ENCODE peak calls at places on chromosomes 4 and X, in six cellular contexts. One of them, this sample, is unnamed.

GRCh38 chrX:72274526-72274925 is 2.5 kb downstream of the RPS4X start:
- DNase-seq in IMR-90: no peak
- DNase-seq in mesendoderm: no peak
- DNase-seq in aorta: no peak
- DNase-seq in left ventricle myocardium inferior: no peak
- DNase-seq in upper lobe of right lung: no peak
- DNase-seq in this sample: no peak

GRCh38 chr4:139584784-139585183 is 28.8 kb upstream of the SETD7 start:
- DNase-seq in aorta: no peak
- DNase-seq in left ventricle myocardium inferior: no peak
- DNase-seq in upper lobe of right lung: no peak
- DNase-seq in mesendoderm: no peak
- DNase-seq in IMR-90: no peak
- DNase-seq in this sample: no peak

GRCh38 chrX:53072418-53073114 is 9.6 kb upstream of the TSPYL2 start:
- DNase-seq in aorta: no peak
- DNase-seq in mesendoderm: no peak
- DNase-seq in upper lobe of right lung: no peak
- DNase-seq in left ventricle myocardium inferior: no peak
- DNase-seq in IMR-90: no peak
- DNase-seq in this sample: no peak

GRCh38 chr4:10015140-10015753 is 6.0 kb downstream of the SLC2A9 start:
- DNase-seq in IMR-90: peak; percentile 42
- DNase-seq in aorta: no peak
- DNase-seq in mesendoderm: peak; percentile 76
- DNase-seq in left ventricle myocardium inferior: peak; percentile 29
- DNase-seq in upper lobe of right lung: no peak
- DNase-seq in this sample: peak; percentile 64

GRCh38 chrX:40736170-40736505 is 796 bp upstream of the MED14 start:
- DNase-seq in upper lobe of right lung: no peak
- DNase-seq in aorta: no peak
- DNase-seq in IMR-90: no peak
- DNase-seq in left ventricle myocardium inferior: no peak
- DNase-seq in mesendoderm: peak; percentile 5
- DNase-seq in this sample: no peak

GRCh38 chrX:129427267-129427666 is 96.0 kb downstream of the SMARCA1 start:
- DNase-seq in upper lobe of right lung: no peak
- DNase-seq in IMR-90: no peak
- DNase-seq in aorta: no peak
- DNase-seq in left ventricle myocardium inferior: no peak
- DNase-seq in mesendoderm: no peak
- DNase-seq in this sample: no peak

GRCh38 chrX:119735467-119735866 is 22.9 kb upstream of the SOWAHD start:
- DNase-seq in upper lobe of right lung: no peak
- DNase-seq in aorta: no peak
- DNase-seq in left ventricle myocardium inferior: no peak
- DNase-seq in IMR-90: no peak
- DNase-seq in mesendoderm: no peak
- DNase-seq in this sample: no peak

GRCh38 chrX:2766921-2767320 is 15.1 kb downstream of the XG start:
- DNase-seq in mesendoderm: no peak
- DNase-seq in upper lobe of right lung: no peak
- DNase-seq in IMR-90: peak; percentile 8
- DNase-seq in left ventricle myocardium inferior: no peak
- DNase-seq in aorta: no peak
- DNase-seq in this sample: no peak

GRCh38 chr4:102623622-102624021 is 122.5 kb downstream of the NFKB1 start:
- DNase-seq in mesendoderm: peak; percentile 67
- DNase-seq in IMR-90: peak; percentile 71
- DNase-seq in upper lobe of right lung: no peak
- DNase-seq in left ventricle myocardium inferior: no peak
- DNase-seq in aorta: no peak
- DNase-seq in this sample: no peak

GRCh38 chr4:168208957-168209614 is 109.5 kb downstream of the DDX60 start:
- DNase-seq in aorta: no peak
- DNase-seq in IMR-90: no peak
- DNase-seq in mesendoderm: no peak
- DNase-seq in left ventricle myocardium inferior: no peak
- DNase-seq in upper lobe of right lung: no peak
- DNase-seq in this sample: no peak

GRCh38 chr4:78899302-78899701 is 39.9 kb downstream of the PAQR3 start:
- DNase-seq in IMR-90: no peak
- DNase-seq in upper lobe of right lung: no peak
- DNase-seq in mesendoderm: no peak
- DNase-seq in aorta: no peak
- DNase-seq in left ventricle myocardium inferior: no peak
- DNase-seq in this sample: no peak

GRCh38 chr4:110527156-110527555 is 51.2 kb downstream of the ENPEP start:
- DNase-seq in IMR-90: no peak
- DNase-seq in upper lobe of right lung: no peak
- DNase-seq in left ventricle myocardium inferior: no peak
- DNase-seq in aorta: no peak
- DNase-seq in mesendoderm: no peak
- DNase-seq in this sample: no peak

GRCh38 chrX:84907324-84907946 is 96.2 kb upstream of the APOOL start:
- DNase-seq in left ventricle myocardium inferior: no peak
- DNase-seq in mesendoderm: peak; percentile 9
- DNase-seq in IMR-90: peak; percentile 5
- DNase-seq in upper lobe of right lung: no peak
- DNase-seq in aorta: no peak
- DNase-seq in this sample: no peak

GRCh38 chr4:125322363-125322730 is 7.6 kb downstream of the FAT4 start:
- DNase-seq in IMR-90: peak; percentile 35
- DNase-seq in left ventricle myocardium inferior: no peak
- DNase-seq in mesendoderm: no peak
- DNase-seq in aorta: no peak
- DNase-seq in upper lobe of right lung: no peak
- DNase-seq in this sample: no peak

GRCh38 chr4:125321709-125322362 is 7.1 kb downstream of the FAT4 start:
- DNase-seq in aorta: no peak
- DNase-seq in upper lobe of right lung: no peak
- DNase-seq in left ventricle myocardium inferior: no peak
- DNase-seq in IMR-90: peak; percentile 61
- DNase-seq in mesendoderm: no peak
- DNase-seq in this sample: no peak

GRCh38 chr4:125325733-125326132 is 11.0 kb downstream of the FAT4 start:
- DNase-seq in aorta: no peak
- DNase-seq in IMR-90: no peak
- DNase-seq in left ventricle myocardium inferior: no peak
- DNase-seq in upper lobe of right lung: no peak
- DNase-seq in mesendoderm: no peak
- DNase-seq in this sample: no peak

GRCh38 chr4:125319311-125319710 is 4.6 kb downstream of the FAT4 start:
- DNase-seq in aorta: no peak
- DNase-seq in left ventricle myocardium inferior: no peak
- DNase-seq in IMR-90: peak; percentile 45
- DNase-seq in upper lobe of right lung: no peak
- DNase-seq in mesendoderm: no peak
- DNase-seq in this sample: no peak

DNA sequence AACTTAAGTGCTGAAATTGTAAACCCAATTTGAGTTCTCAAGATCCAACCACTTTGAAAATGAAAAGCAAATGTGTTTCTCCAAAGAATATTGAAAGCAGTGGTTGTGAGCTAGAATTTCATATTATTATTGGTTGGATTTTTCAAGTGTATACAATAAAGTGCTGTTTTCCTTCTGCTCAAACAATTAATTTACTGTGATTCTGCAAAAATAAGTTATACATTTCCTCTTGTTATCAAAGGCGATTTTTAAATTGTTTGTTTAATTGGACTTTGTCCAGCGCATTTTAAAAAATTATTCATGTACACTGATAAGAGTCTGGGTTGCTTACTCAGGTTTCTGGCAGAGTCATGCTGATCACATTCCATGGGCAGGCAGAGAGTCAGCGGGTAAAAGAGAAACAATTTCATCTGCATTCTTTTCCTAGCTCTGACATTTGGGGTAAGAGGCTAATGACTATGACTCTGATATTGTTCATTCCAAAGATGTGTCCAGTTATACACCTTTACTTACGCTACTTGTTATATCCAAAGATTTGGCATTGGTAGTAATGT is 8.9 kb downstream of the FAT4 start:
- DNase-seq in left ventricle myocardium inferior: no peak
- DNase-seq in IMR-90: peak; percentile 64
- DNase-seq in mesendoderm: peak; percentile 22
- DNase-seq in aorta: no peak
- DNase-seq in upper lobe of right lung: no peak
- DNase-seq in this sample: no peak
- H3K4me1 ChIP-seq in left ventricle myocardium inferior: peaks cover 66% of the 10 kb centered on the region
- H3K4me1 ChIP-seq in IMR-90: no peaks in the 10 kb centered on the region
- H3K4me1 ChIP-seq in mesendoderm: no peaks in the 10 kb centered on the region
- H3K4me1 ChIP-seq in aorta: peaks cover 7% of the 10 kb centered on the region
- H3K4me1 ChIP-seq in upper lobe of right lung: peaks cover 14% of the 10 kb centered on the region
- H3K4me1 ChIP-seq in this sample: peaks cover 5% of the 10 kb centered on the region

DNA sequence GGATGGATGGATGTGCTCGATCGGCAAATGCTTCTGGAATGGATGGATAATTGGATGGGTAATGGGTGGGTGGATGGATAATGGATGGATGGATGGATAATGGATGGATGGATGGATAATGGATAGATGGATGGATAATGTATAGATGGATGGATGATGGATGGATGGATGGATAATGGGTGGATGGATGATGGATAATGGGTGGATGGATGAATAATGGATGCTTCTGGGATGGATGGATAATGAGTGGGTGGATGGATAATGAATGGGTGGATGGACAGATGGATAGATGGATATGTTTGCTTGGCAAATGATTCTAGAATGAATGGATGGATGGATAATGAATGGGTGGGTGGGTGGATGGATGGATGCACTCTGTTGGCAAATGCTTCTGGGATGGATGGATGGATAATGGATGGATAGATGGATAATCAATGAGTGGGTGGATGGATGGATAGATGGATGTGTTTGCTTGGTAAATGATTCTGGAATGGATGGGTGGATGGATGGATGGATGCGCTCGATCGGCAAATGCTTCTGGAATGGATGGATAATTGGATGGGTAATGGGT is 3.8 kb upstream of the SLC25A6 start:
- DNase-seq in upper lobe of right lung: peak; percentile 6
- DNase-seq in IMR-90: no peak
- DNase-seq in left ventricle myocardium inferior: no peak
- DNase-seq in aorta: peak; percentile 5
- DNase-seq in mesendoderm: no peak
- DNase-seq in this sample: no peak
- H3K4me3 ChIP-seq in upper lobe of right lung: no peak overlapping the region
- H3K4me3 ChIP-seq in IMR-90: no peak overlapping the region
- H3K4me3 ChIP-seq in left ventricle myocardium inferior: no peak overlapping the region
- H3K4me3 ChIP-seq in aorta: no peak overlapping the region
- H3K4me3 ChIP-seq in mesendoderm: no peak overlapping the region
- H3K4me3 ChIP-seq in this sample: no peak overlapping the region

GRCh38 chr4:7821245-7822165 is 118.2 kb downstream of the AFAP1 start:
- DNase-seq in left ventricle myocardium inferior: no peak
- DNase-seq in IMR-90: no peak
- DNase-seq in aorta: no peak
- DNase-seq in upper lobe of right lung: peak; percentile 10
- DNase-seq in mesendoderm: no peak
- DNase-seq in this sample: no peak

GRCh38 chr4:7819446-7819845 is 120.2 kb downstream of the AFAP1 start:
- DNase-seq in mesendoderm: no peak
- DNase-seq in upper lobe of right lung: peak; percentile 38
- DNase-seq in aorta: no peak
- DNase-seq in left ventricle myocardium inferior: no peak
- DNase-seq in IMR-90: no peak
- DNase-seq in this sample: no peak

GRCh38 chr4:7817877-7818675 is 121.6 kb downstream of the AFAP1 start:
- DNase-seq in left ventricle myocardium inferior: no peak
- DNase-seq in upper lobe of right lung: peak; percentile 26
- DNase-seq in IMR-90: peak; percentile 58
- DNase-seq in mesendoderm: no peak
- DNase-seq in aorta: no peak
- DNase-seq in this sample: no peak

GRCh38 chr4:7818676-7819041 is 121.0 kb downstream of the AFAP1 start:
- DNase-seq in left ventricle myocardium inferior: no peak
- DNase-seq in mesendoderm: no peak
- DNase-seq in aorta: no peak
- DNase-seq in upper lobe of right lung: no peak
- DNase-seq in IMR-90: no peak
- DNase-seq in this sample: no peak

DNA sequence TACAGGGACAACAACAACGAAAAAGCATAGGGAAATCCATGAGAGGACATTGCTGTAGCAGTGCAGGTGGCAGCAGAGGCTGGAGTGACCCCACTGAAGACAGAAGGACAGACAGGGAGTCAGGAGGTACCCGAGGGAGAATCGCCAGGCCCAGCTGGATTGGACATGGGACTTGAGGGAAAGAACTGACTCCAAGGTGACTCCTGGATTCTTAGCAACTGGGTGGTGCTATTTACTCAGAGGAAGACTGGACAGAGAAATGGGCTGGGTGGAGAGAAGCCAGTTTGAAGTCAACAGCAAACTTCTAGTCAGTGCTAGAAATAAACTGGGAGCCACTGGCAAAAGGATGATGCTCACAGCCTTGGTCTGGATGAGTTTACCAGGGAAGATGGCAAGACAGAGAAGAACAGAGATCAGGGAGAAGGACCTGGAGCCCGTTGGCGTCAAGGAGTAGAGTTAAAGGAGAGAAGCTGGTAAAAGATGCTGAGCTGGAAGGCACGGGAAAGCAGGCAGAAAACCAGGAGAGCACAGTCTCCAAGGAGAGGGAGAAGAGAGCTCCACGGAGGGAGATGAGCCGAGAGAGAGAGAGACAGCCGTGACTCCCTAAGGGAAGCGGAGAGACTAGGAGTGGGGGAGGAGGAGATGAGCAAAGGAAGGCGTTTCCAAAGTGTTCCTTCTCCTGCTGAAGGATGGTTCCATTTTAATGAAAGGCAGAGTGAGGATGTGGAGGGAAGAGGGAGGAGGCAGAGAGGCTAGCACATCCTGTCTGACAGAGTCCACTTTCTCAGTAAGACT is 119.4 kb downstream of the AFAP1 start:
- DNase-seq in left ventricle myocardium inferior: no peak
- DNase-seq in IMR-90: no peak
- DNase-seq in upper lobe of right lung: no peak
- DNase-seq in aorta: no peak
- DNase-seq in mesendoderm: no peak
- DNase-seq in this sample: no peak
- H3K4me1 ChIP-seq in left ventricle myocardium inferior: peaks cover 66% of the 10 kb centered on the region
- H3K4me1 ChIP-seq in IMR-90: peaks cover 41% of the 10 kb centered on the region
- H3K4me1 ChIP-seq in upper lobe of right lung: peaks cover 21% of the 10 kb centered on the region
- H3K4me1 ChIP-seq in aorta: no peaks in the 10 kb centered on the region
- H3K4me1 ChIP-seq in mesendoderm: no peaks in the 10 kb centered on the region
- H3K4me1 ChIP-seq in this sample: peaks cover 19% of the 10 kb centered on the region

DNA sequence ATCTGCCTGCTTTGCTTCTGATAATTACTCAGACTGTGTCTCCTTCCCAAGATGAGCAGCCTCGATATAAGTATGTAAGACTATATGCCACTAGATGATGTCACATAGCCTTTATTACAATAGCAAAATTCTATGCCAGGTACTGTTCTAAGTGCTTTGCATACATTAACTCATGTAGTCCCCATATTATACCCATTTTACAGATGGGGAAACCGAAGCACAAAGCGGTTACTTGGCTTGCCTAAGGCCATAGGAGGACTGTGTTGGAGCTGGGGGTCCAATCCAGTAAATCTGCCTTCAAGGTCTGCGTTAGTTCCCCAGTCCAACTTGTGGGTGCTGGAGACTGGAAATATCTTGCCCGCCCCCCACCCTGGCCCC is 826 bp upstream of the SCML1 start:
- DNase-seq in mesendoderm: no peak
- DNase-seq in left ventricle myocardium inferior: no peak
- DNase-seq in aorta: no peak
- DNase-seq in upper lobe of right lung: no peak
- DNase-seq in IMR-90: no peak
- DNase-seq in this sample: no peak
- H3K4me3 ChIP-seq in mesendoderm: no peak overlapping the region
- H3K4me3 ChIP-seq in left ventricle myocardium inferior: peak overlapping the region; percentile 71
- H3K4me3 ChIP-seq in aorta: peak overlapping the region; percentile 72
- H3K4me3 ChIP-seq in upper lobe of right lung: peak overlapping the region; percentile 44
- H3K4me3 ChIP-seq in IMR-90: peak overlapping the region; percentile 54
- H3K4me3 ChIP-seq in this sample: peak overlapping the region; percentile 30

This sample was measured in stomach.